ENCODE peak calls at places on chromosome 19, in ten cellular contexts. One of them, this sample, is unnamed.
A peak's percentile ranks its signal among the peaks of the same experiment; 100 is the strongest.

GRCh38 chr19:16366433-16367268 is 42.0 kb downstream of the KLF2 start:
- DNase-seq in endodermal cell: no peak
- DNase-seq in A549: no peak
- DNase-seq in ovary: no peak
- DNase-seq in heart left ventricle: no peak
- DNase-seq in heart right ventricle: no peak
- DNase-seq in left lung: no peak
- DNase-seq in neural progenitor cell: no peak
- DNase-seq in breast epithelium: no peak
- DNase-seq in IMR-90: no peak
- DNase-seq in this sample: no peak

GRCh38 chr19:48614436-48615144 is at the start of gene FAM83E:
- DNase-seq in heart left ventricle: no peak
- DNase-seq in heart right ventricle: no peak
- DNase-seq in endodermal cell: peak; percentile 91
- DNase-seq in ovary: peak; percentile 53
- DNase-seq in IMR-90: no peak
- DNase-seq in breast epithelium: no peak
- DNase-seq in A549: peak; percentile 75
- DNase-seq in neural progenitor cell: peak; percentile 75
- DNase-seq in left lung: peak; percentile 89
- DNase-seq in this sample: no peak

GRCh38 chr19:41352609-41353465 is 885 bp downstream of the TGFB1 start:
- DNase-seq in A549: peak; percentile 99
- DNase-seq in breast epithelium: no peak
- DNase-seq in endodermal cell: peak; percentile 89
- DNase-seq in IMR-90: peak; percentile 44
- DNase-seq in heart left ventricle: peak; percentile 87
- DNase-seq in ovary: peak; percentile 76
- DNase-seq in left lung: peak; percentile 77
- DNase-seq in heart right ventricle: peak; percentile 74
- DNase-seq in neural progenitor cell: peak; percentile 81
- DNase-seq in this sample: peak; percentile 76

GRCh38 chr19:28686741-28687140 is 526.2 kb downstream of the UQCRFS1 start:
- DNase-seq in left lung: no peak
- DNase-seq in heart left ventricle: no peak
- DNase-seq in neural progenitor cell: no peak
- DNase-seq in endodermal cell: no peak
- DNase-seq in breast epithelium: no peak
- DNase-seq in ovary: no peak
- DNase-seq in IMR-90: no peak
- DNase-seq in heart right ventricle: no peak
- DNase-seq in A549: no peak
- DNase-seq in this sample: no peak

GRCh38 chr19:55062735-55063491 is at the start of gene RDH13:
- DNase-seq in left lung: peak; percentile 95
- DNase-seq in neural progenitor cell: peak; percentile 97
- DNase-seq in ovary: peak; percentile 98
- DNase-seq in heart right ventricle: peak; percentile 98
- DNase-seq in A549: peak; percentile 97
- DNase-seq in breast epithelium: peak; percentile 99
- DNase-seq in IMR-90: peak; percentile 96
- DNase-seq in endodermal cell: peak; percentile 99
- DNase-seq in heart left ventricle: peak; percentile 98
- DNase-seq in this sample: peak; percentile 97

GRCh38 chr19:1856698-1857603 is 6.4 kb downstream of the KLF16 start:
- DNase-seq in endodermal cell: peak; percentile 91
- DNase-seq in breast epithelium: peak; percentile 90
- DNase-seq in left lung: peak; percentile 89
- DNase-seq in ovary: peak; percentile 82
- DNase-seq in A549: peak; percentile 71
- DNase-seq in IMR-90: peak; percentile 70
- DNase-seq in neural progenitor cell: peak; percentile 44
- DNase-seq in heart right ventricle: peak; percentile 80
- DNase-seq in heart left ventricle: peak; percentile 90
- DNase-seq in this sample: peak; percentile 82

GRCh38 chr19:1104452-1105216 is 840 bp downstream of the GPX4 start:
- DNase-seq in endodermal cell: peak; percentile 92
- DNase-seq in neural progenitor cell: peak; percentile 92
- DNase-seq in heart right ventricle: peak; percentile 76
- DNase-seq in IMR-90: peak; percentile 69
- DNase-seq in ovary: peak; percentile 83
- DNase-seq in A549: no peak
- DNase-seq in left lung: peak; percentile 84
- DNase-seq in breast epithelium: peak; percentile 73
- DNase-seq in heart left ventricle: peak; percentile 85
- DNase-seq in this sample: peak; percentile 80

GRCh38 chr19:29045708-29046107 is 167.2 kb downstream of the UQCRFS1 start:
- DNase-seq in IMR-90: no peak
- DNase-seq in heart left ventricle: no peak
- DNase-seq in endodermal cell: peak; percentile 34
- DNase-seq in breast epithelium: no peak
- DNase-seq in ovary: no peak
- DNase-seq in left lung: no peak
- DNase-seq in neural progenitor cell: no peak
- DNase-seq in A549: no peak
- DNase-seq in heart right ventricle: no peak
- DNase-seq in this sample: no peak

GRCh38 chr19:32372726-32373613 is 27.6 kb downstream of the ZNF507 start:
- DNase-seq in IMR-90: no peak
- DNase-seq in left lung: no peak
- DNase-seq in heart right ventricle: no peak
- DNase-seq in breast epithelium: no peak
- DNase-seq in endodermal cell: no peak
- DNase-seq in neural progenitor cell: no peak
- DNase-seq in A549: no peak
- DNase-seq in ovary: no peak
- DNase-seq in heart left ventricle: no peak
- DNase-seq in this sample: no peak

GRCh38 chr19:4130635-4131438 is 6.9 kb upstream of the MAP2K2 start:
- DNase-seq in heart right ventricle: no peak
- DNase-seq in breast epithelium: no peak
- DNase-seq in endodermal cell: no peak
- DNase-seq in left lung: no peak
- DNase-seq in A549: peak; percentile 57
- DNase-seq in neural progenitor cell: no peak
- DNase-seq in IMR-90: peak; percentile 90
- DNase-seq in ovary: no peak
- DNase-seq in heart left ventricle: no peak
- DNase-seq in this sample: no peak

GRCh38 chr19:33266971-33267484 is 35.3 kb downstream of the CEBPA start:
- DNase-seq in ovary: no peak
- DNase-seq in IMR-90: no peak
- DNase-seq in heart left ventricle: peak; percentile 40
- DNase-seq in endodermal cell: no peak
- DNase-seq in heart right ventricle: no peak
- DNase-seq in breast epithelium: no peak
- DNase-seq in left lung: no peak
- DNase-seq in A549: no peak
- DNase-seq in neural progenitor cell: no peak
- DNase-seq in this sample: no peak

GRCh38 chr19:40716031-40716654 is 543 bp downstream of the COQ8B start:
- DNase-seq in breast epithelium: peak; percentile 61
- DNase-seq in endodermal cell: peak; percentile 68
- DNase-seq in heart left ventricle: peak; percentile 66
- DNase-seq in heart right ventricle: no peak
- DNase-seq in ovary: no peak
- DNase-seq in A549: peak; percentile 96
- DNase-seq in IMR-90: peak; percentile 95
- DNase-seq in left lung: peak; percentile 42
- DNase-seq in neural progenitor cell: no peak
- DNase-seq in this sample: no peak

GRCh38 chr19:10316229-10317044 is 622 bp upstream of the FDX2 start:
- DNase-seq in A549: no peak
- DNase-seq in heart right ventricle: no peak
- DNase-seq in ovary: no peak
- DNase-seq in neural progenitor cell: no peak
- DNase-seq in breast epithelium: no peak
- DNase-seq in left lung: no peak
- DNase-seq in endodermal cell: no peak
- DNase-seq in IMR-90: no peak
- DNase-seq in heart left ventricle: no peak
- DNase-seq in this sample: no peak

GRCh38 chr19:20273951-20274578 is 107.1 kb downstream of the ZNF486 start:
- DNase-seq in ovary: no peak
- DNase-seq in A549: no peak
- DNase-seq in breast epithelium: no peak
- DNase-seq in IMR-90: no peak
- DNase-seq in neural progenitor cell: no peak
- DNase-seq in heart right ventricle: no peak
- DNase-seq in left lung: no peak
- DNase-seq in heart left ventricle: no peak
- DNase-seq in endodermal cell: no peak
- DNase-seq in this sample: no peak

GRCh38 chr19:1729568-1729925 is 23.8 kb upstream of the ONECUT3 start:
- DNase-seq in A549: no peak
- DNase-seq in heart right ventricle: no peak
- DNase-seq in neural progenitor cell: no peak
- DNase-seq in IMR-90: no peak
- DNase-seq in heart left ventricle: no peak
- DNase-seq in ovary: no peak
- DNase-seq in left lung: no peak
- DNase-seq in breast epithelium: no peak
- DNase-seq in endodermal cell: no peak
- DNase-seq in this sample: no peak

GRCh38 chr19:10748924-10749434 is 31.1 kb downstream of the DNM2 start:
- DNase-seq in A549: peak; percentile 51
- DNase-seq in breast epithelium: no peak
- DNase-seq in endodermal cell: no peak
- DNase-seq in ovary: no peak
- DNase-seq in left lung: peak; percentile 75
- DNase-seq in heart right ventricle: peak; percentile 60
- DNase-seq in neural progenitor cell: no peak
- DNase-seq in IMR-90: no peak
- DNase-seq in heart left ventricle: no peak
- DNase-seq in this sample: peak; percentile 49

GRCh38 chr19:27657271-27658051 is 1555.5 kb downstream of the UQCRFS1 start:
- DNase-seq in breast epithelium: no peak
- DNase-seq in left lung: no peak
- DNase-seq in IMR-90: no peak
- DNase-seq in heart left ventricle: no peak
- DNase-seq in ovary: no peak
- DNase-seq in neural progenitor cell: no peak
- DNase-seq in A549: no peak
- DNase-seq in endodermal cell: peak; percentile 10
- DNase-seq in heart right ventricle: no peak
- DNase-seq in this sample: no peak

GRCh38 chr19:2394054-2394668 is 33.2 kb downstream of the TIMM13 start:
- DNase-seq in breast epithelium: no peak
- DNase-seq in left lung: no peak
- DNase-seq in IMR-90: no peak
- DNase-seq in neural progenitor cell: no peak
- DNase-seq in A549: no peak
- DNase-seq in heart right ventricle: no peak
- DNase-seq in endodermal cell: no peak
- DNase-seq in heart left ventricle: no peak
- DNase-seq in ovary: no peak
- DNase-seq in this sample: no peak

GRCh38 chr19:18895038-18895827 is 725 bp downstream of the CERS1 start:
- DNase-seq in neural progenitor cell: peak; percentile 90
- DNase-seq in breast epithelium: no peak
- DNase-seq in A549: peak; percentile 66
- DNase-seq in heart left ventricle: no peak
- DNase-seq in endodermal cell: peak; percentile 93
- DNase-seq in ovary: peak; percentile 46
- DNase-seq in IMR-90: no peak
- DNase-seq in heart right ventricle: no peak
- DNase-seq in left lung: peak; percentile 47
- DNase-seq in this sample: no peak
- TF ChIP-seq CTCF in neural progenitor cell: peak; percentile 64
- TF ChIP-seq CTCF in breast epithelium: no peak
- TF ChIP-seq CTCF in A549: peak; percentile 48
- TF ChIP-seq CTCF in heart left ventricle: peak; percentile 23
- TF ChIP-seq CTCF in endodermal cell: peak; percentile 81
- TF ChIP-seq CTCF in ovary: no peak
- TF ChIP-seq CTCF in IMR-90: peak; percentile 36
- TF ChIP-seq CTCF in heart right ventricle: peak; percentile 56
- TF ChIP-seq CTCF in left lung: peak; percentile 8
- TF ChIP-seq CTCF in this sample: peak; percentile 39

GRCh38 chr19:34786236-34786635 is 13.2 kb upstream of the ZNF599 start:
- DNase-seq in heart right ventricle: no peak
- DNase-seq in left lung: no peak
- DNase-seq in A549: no peak
- DNase-seq in ovary: no peak
- DNase-seq in neural progenitor cell: no peak
- DNase-seq in endodermal cell: no peak
- DNase-seq in breast epithelium: no peak
- DNase-seq in IMR-90: no peak
- DNase-seq in heart left ventricle: no peak
- DNase-seq in this sample: no peak
- H3K4me3 ChIP-seq in heart right ventricle: no peak overlapping the region
- H3K4me3 ChIP-seq in left lung: no peak overlapping the region
- H3K4me3 ChIP-seq in A549: no peak overlapping the region
- H3K4me3 ChIP-seq in ovary: no peak overlapping the region
- H3K4me3 ChIP-seq in neural progenitor cell: no peak overlapping the region
- H3K4me3 ChIP-seq in endodermal cell: no peak overlapping the region
- H3K4me3 ChIP-seq in breast epithelium: no peak overlapping the region
- H3K4me3 ChIP-seq in IMR-90: no peak overlapping the region
- H3K4me3 ChIP-seq in heart left ventricle: no peak overlapping the region
- H3K4me3 ChIP-seq in this sample: no peak overlapping the region

DNA sequence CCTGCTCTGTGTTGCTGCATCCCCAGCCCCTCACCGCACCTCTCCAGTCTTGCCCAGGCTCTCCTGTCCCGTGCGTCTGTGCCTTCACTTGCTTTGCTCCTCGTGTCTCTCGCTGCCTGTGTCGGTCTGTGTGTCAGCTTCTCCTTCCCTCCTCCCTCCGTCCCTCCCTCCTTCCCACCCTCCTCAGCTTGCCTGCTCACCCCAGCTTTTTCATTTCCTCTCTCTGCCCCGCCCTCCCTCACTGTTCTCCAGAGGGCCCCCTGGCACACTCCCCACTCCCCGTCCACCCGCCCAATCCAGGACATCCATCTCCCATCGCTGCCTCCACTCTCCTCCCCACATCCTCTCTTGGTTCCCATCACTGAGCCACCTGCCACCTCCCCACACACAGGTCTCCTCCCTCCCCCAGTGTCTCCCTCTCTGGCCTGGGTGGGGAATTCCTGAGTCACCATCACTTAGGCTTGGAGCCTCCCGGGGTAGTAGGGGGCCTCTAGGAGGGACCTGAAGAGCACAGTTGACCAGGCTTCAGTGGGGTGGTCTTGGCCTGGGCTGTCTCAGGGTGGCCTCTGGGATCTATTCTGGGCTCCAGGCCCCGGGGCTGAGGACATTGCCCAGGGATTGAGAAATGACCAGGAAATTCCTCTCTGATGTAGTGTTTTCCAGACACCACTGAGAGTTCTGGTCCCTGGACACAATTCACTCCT is at the start of gene PTGIR:
- DNase-seq in left lung: peak; percentile 72
- DNase-seq in A549: no peak
- DNase-seq in IMR-90: peak; percentile 78
- DNase-seq in neural progenitor cell: no peak
- DNase-seq in breast epithelium: no peak
- DNase-seq in heart left ventricle: peak; percentile 85
- DNase-seq in heart right ventricle: peak; percentile 78
- DNase-seq in ovary: no peak
- DNase-seq in endodermal cell: no peak
- DNase-seq in this sample: peak; percentile 81
- H3K4me1 ChIP-seq in left lung: peaks cover 58% of the 10 kb centered on the region
- H3K4me1 ChIP-seq in A549: peaks cover 12% of the 10 kb centered on the region
- H3K4me1 ChIP-seq in IMR-90: peaks cover 32% of the 10 kb centered on the region
- H3K4me1 ChIP-seq in neural progenitor cell: peaks cover 12% of the 10 kb centered on the region
- H3K4me1 ChIP-seq in breast epithelium: peaks cover under 1% of the 10 kb centered on the region
- H3K4me1 ChIP-seq in heart left ventricle: peaks cover 59% of the 10 kb centered on the region
- H3K4me1 ChIP-seq in heart right ventricle: peaks cover 66% of the 10 kb centered on the region
- H3K4me1 ChIP-seq in ovary: no peaks in the 10 kb centered on the region
- H3K4me1 ChIP-seq in endodermal cell: no peaks in the 10 kb centered on the region
- H3K4me1 ChIP-seq in this sample: peaks cover 75% of the 10 kb centered on the region

GRCh38 chr19:39430675-39431593 is 4.8 kb downstream of the RPS16 start:
- DNase-seq in breast epithelium: no peak
- DNase-seq in IMR-90: peak; percentile 100
- DNase-seq in ovary: no peak
- DNase-seq in endodermal cell: peak; percentile 80
- DNase-seq in neural progenitor cell: no peak
- DNase-seq in A549: peak; percentile 99
- DNase-seq in heart right ventricle: no peak
- DNase-seq in left lung: peak; percentile 80
- DNase-seq in heart left ventricle: peak; percentile 61
- DNase-seq in this sample: no peak
- TF ChIP-seq CTCF in breast epithelium: no peak
- TF ChIP-seq CTCF in IMR-90: no peak
- TF ChIP-seq CTCF in ovary: no peak
- TF ChIP-seq CTCF in endodermal cell: no peak
- TF ChIP-seq CTCF in neural progenitor cell: no peak
- TF ChIP-seq CTCF in A549: no peak
- TF ChIP-seq CTCF in heart right ventricle: no peak
- TF ChIP-seq CTCF in left lung: no peak
- TF ChIP-seq CTCF in heart left ventricle: no peak
- TF ChIP-seq CTCF in this sample: no peak

This sample was measured in left ventricle myocardium inferior.